ENCODE peak calls at places on chromosomes 11 and 22, in seven cellular contexts. T is RWPE1, V is uterus, X is tibial artery, C is breast epithelium, E is upper lobe of right lung, I is body of pancreas. A is an unnamed sample.

GRCh38 chr11:78228467-78228866 is 39.7 kb downstream of the USP35 start:
- DNase-seq in T (peak), C (no peak), V (no peak), I (no peak), E (no peak), X (no peak), A (no peak)

GRCh38 chr11:58621586-58622262 is 741 bp upstream of the CNTF start:
- DNase-seq in C (no peak), T (no peak), X (no peak), E (no peak), I (no peak), V (no peak), A (no peak)

GRCh38 chr11:113506893-113507292 is 31.7 kb upstream of the DRD2 start:
- DNase-seq in I (no peak), E (no peak), C (no peak), T (no peak), X (no peak), V (no peak), A (no peak)

GRCh38 chr22:38427940-38428339 is 27.1 kb downstream of the KCNJ4 start:
- DNase-seq in E (no peak), C (no peak), I (no peak), X (no peak), T (no peak), V (no peak), A (no peak)

GRCh38 chr11:47108214-47108613 is 68.5 kb downstream of the ARFGAP2 start:
- DNase-seq in X (no peak), C (no peak), V (no peak), T (no peak), E (no peak), I (no peak), A (no peak)

GRCh38 chr11:1130276-1131032 is 27.3 kb upstream of the MUC5AC start:
- DNase-seq in X (peak), E (no peak), V (no peak), I (no peak), T (no peak), C (peak), A (no peak)

GRCh38 chr11:3073029-3073435 is 15.8 kb upstream of the CARS1 start:
- DNase-seq in T (no peak), E (no peak), X (no peak), C (no peak), I (no peak), V (no peak), A (no peak)

GRCh38 chr11:126105748-126106080 is 43.0 kb upstream of the CDON start:
- DNase-seq in V (no peak), X (no peak), T (no peak), C (no peak), E (no peak), I (no peak), A (no peak)

GRCh38 chr22:19687561-19688300 is 26.6 kb upstream of the SEPTIN5 start:
- DNase-seq in V (no peak), E (peak), C (peak), I (no peak), X (no peak), T (no peak), A (no peak)

GRCh38 chr11:58928082-58928574 is 11.2 kb upstream of the GLYATL1 start:
- DNase-seq in V (no peak), X (no peak), E (no peak), I (no peak), T (no peak), C (no peak), A (no peak)

GRCh38 chr11:65305501-65306268 is 9.0 kb upstream of the CDC42EP2 start:
- DNase-seq in I (peak), X (no peak), C (no peak), V (no peak), E (no peak), T (no peak), A (no peak)

GRCh38 chr11:65303542-65303941 is 11.1 kb upstream of the CDC42EP2 start:
- DNase-seq in E (no peak), C (no peak), X (no peak), T (no peak), I (no peak), V (no peak), A (no peak)

GRCh38 chr11:65301491-65302329 is 13.0 kb upstream of the CDC42EP2 start:
- DNase-seq in V (no peak), X (no peak), E (peak), C (no peak), I (no peak), T (no peak), A (no peak)

GRCh38 chr11:65304110-65304509 is 10.6 kb upstream of the CDC42EP2 start:
- DNase-seq in X (no peak), T (no peak), I (no peak), E (no peak), C (no peak), V (no peak), A (no peak)

DNA sequence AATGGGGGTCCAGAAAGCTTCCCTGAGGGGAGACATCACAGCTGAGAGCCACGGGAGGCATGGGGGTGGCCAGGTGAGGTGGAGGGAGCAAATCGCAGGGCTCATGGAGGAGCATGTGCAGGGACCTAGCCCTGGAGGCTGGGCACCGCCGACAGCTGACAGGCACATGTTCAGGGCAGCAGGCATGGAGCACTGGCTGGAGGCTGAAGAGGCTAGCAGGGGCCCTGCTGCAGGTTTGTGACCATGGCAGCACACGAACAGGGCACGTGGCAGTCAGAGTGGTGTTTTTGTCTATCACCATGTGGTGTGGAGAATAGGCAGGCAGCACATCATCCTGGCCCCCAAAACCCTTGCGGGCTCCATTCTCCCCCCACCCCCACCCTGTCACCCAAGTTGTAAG is 10.1 kb upstream of the CDC42EP2 start:
- DNase-seq in T (no peak), V (no peak), C (no peak), I (no peak), E (no peak), X (no peak), A (no peak)
- H3K27ac ChIP-seq in T (peak), V (no peak), C (no peak), I (no peak), E (no peak), X (no peak), A (no peak)

GRCh38 chr22:24324137-24324536 is 53.5 kb downstream of the SPECC1L start:
- DNase-seq in I (no peak), V (no peak), X (no peak), T (no peak), E (no peak), C (no peak), A (no peak)

GRCh38 chr22:24321999-24322398 is 51.4 kb downstream of the SPECC1L start:
- DNase-seq in I (no peak), E (no peak), X (no peak), V (no peak), T (no peak), C (no peak), A (no peak)

GRCh38 chr22:24322522-24322921 is 51.9 kb downstream of the SPECC1L start:
- DNase-seq in V (no peak), X (no peak), C (no peak), T (no peak), E (no peak), I (no peak), A (no peak)

GRCh38 chr22:24323695-24324094 is 53.1 kb downstream of the SPECC1L start:
- DNase-seq in T (no peak), V (no peak), C (no peak), E (no peak), I (no peak), X (no peak), A (no peak)

GRCh38 chr22:24323233-24323632 is 52.6 kb downstream of the SPECC1L start:
- DNase-seq in C (no peak), V (no peak), T (no peak), E (no peak), I (no peak), X (no peak), A (no peak)
- H3K27ac ChIP-seq in C (peak), V (no peak), T (no peak), E (no peak), I (peak), X (no peak), A (no peak)

DNA sequence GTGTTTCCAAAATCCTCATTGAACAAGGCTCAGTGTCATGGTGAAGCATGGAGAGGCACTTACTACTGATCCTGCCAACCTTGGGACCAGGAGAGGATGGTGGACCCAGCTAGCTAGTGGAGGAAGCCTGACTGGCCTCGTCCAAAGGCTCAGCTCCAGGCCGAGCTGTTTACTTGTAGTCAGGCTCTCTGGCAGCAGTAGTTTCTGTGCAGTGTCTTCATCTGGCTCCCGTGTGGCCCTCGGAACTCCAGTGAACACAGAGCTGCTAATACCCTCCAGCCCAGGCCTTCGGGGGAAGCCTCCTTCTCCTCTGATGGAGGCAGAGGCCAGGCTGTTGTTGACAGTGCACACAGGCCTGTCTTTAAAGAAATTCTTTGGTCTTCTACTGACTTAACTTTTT is 18.6 kb downstream of the PPFIBP2 start:
- DNase-seq in C (no peak), T (no peak), X (no peak), I (no peak), E (no peak), V (no peak), A (no peak)
- H3K27ac ChIP-seq in C (no peak), T (no peak), X (no peak), I (no peak), E (no peak), V (no peak), A (no peak)

GRCh38 chr11:130198292-130198691 is 38.7 kb downstream of the ST14 start:
- DNase-seq in T (no peak), I (no peak), E (no peak), X (no peak), V (no peak), C (no peak), A (no peak)

GRCh38 chr11:130192845-130193267 is 33.3 kb downstream of the ST14 start:
- DNase-seq in V (no peak), E (no peak), X (no peak), I (peak), C (no peak), T (no peak), A (no peak)

GRCh38 chr11:130191896-130192295 is 32.3 kb downstream of the ST14 start:
- DNase-seq in X (no peak), T (no peak), C (no peak), E (no peak), I (no peak), V (no peak), A (no peak)

GRCh38 chr11:130197386-130198035 is 37.9 kb downstream of the ST14 start:
- DNase-seq in V (no peak), T (peak), E (no peak), C (no peak), X (no peak), I (no peak), A (peak)

DNA sequence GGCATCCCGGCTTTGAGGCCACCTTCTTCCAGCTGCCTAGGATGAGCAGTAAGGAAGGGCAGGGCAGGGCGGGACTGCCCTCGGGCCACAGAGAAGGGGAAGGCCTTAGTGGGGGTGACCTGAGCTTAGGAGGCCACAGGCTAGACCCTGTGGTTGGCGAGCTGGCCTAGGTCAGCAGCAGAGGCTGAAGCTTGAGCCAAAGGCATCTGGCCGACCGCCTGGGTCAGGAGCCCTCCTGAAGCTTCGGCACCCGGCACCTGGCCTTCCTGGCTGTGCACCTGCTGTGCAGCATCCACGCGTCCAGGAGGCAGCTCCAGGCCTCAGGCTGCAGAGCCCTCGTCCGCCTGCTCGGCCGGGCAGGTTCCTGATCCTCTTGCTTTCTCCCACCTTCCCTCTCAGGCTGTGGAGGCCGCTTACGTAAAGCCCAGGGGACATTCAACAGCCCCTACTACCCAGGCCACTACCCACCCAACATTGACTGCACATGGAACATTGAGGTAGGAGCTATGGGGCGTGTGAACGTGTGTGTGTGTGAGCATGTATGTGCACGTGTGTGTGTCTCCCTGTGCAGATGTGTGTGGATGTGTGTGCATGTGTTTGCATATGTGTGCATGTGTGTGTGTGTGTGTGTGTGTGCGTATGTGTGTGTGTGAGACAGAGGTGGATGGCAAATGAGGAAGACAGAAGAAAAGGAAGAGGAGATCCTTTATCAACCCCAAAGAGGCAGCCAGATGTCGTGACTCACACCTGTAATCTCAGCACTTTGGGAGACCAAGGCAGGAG is 34.9 kb downstream of the ST14 start:
- DNase-seq in X (no peak), T (no peak), I (no peak), E (no peak), C (no peak), V (no peak), A (no peak)
- H3K27ac ChIP-seq in X (no peak), T (no peak), I (no peak), E (no peak), C (no peak), V (no peak), A (no peak)

GRCh38 chr11:95647355-95647754 is 142.2 kb downstream of the FAM76B start:
- DNase-seq in X (peak), I (no peak), V (peak), E (no peak), C (no peak), T (no peak), A (no peak)

GRCh38 chr11:95638501-95638900 is 151.1 kb downstream of the FAM76B start:
- DNase-seq in C (no peak), T (no peak), X (no peak), E (no peak), V (no peak), I (no peak), A (no peak)

GRCh38 chr11:95641506-95641905 is 148.1 kb downstream of the FAM76B start:
- DNase-seq in I (no peak), E (peak), C (no peak), X (peak), V (no peak), T (no peak), A (peak)
- H3K27ac ChIP-seq in I (no peak), E (no peak), C (peak), X (peak), V (no peak), T (no peak), A (no peak)

GRCh38 chr11:75406338-75406777 is 7.0 kb downstream of the RPS3 start:
- DNase-seq in C (no peak), E (no peak), X (no peak), V (no peak), T (no peak), I (no peak), A (no peak)

GRCh38 chr11:75400110-75400865 is 970 bp downstream of the RPS3 start:
- DNase-seq in T (no peak), I (no peak), X (no peak), E (peak), C (no peak), V (no peak), A (no peak)

GRCh38 chr11:75403037-75403436 is 3.7 kb downstream of the RPS3 start:
- DNase-seq in C (no peak), T (no peak), X (no peak), E (no peak), I (no peak), V (no peak), A (no peak)

GRCh38 chr11:75402002-75402773 is 2.9 kb downstream of the RPS3 start:
- DNase-seq in X (no peak), T (no peak), I (no peak), E (no peak), V (no peak), C (no peak), A (no peak)

DNA sequence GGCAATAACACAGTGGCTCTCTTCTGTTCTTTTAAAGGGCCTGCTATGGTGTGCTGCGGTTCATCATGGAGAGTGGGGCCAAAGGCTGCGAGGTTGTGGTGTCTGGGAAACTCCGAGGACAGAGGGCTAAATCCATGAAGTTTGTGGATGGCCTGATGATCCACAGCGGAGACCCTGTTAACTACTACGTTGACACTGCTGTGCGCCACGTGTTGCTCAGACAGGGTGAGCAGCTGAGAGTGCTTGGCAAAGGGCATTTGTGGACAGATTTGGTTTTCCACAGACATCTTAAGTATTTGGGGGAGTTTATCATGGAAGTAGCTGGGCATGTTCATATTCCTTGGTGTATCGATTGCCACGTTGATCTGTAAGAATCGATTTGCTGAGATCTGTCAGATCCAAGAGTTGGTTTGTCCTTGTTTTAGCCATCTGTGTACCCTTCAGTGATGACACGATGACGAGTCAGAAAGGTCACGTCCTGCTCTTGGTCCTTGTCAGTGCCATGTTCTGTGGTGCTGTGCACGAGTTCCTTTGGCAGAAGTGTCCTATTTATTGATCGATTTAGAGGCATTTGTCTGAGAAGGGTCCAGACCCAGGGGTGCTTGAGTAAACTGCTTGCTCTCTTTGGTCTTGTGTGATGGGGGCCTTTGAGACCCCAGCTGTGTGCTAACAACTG is 4.8 kb downstream of the RPS3 start:
- DNase-seq in X (no peak), T (no peak), I (no peak), V (no peak), E (peak), C (no peak), A (no peak)
- H3K27ac ChIP-seq in X (no peak), T (peak), I (no peak), V (no peak), E (no peak), C (no peak), A (peak)

GRCh38 chr11:134250675-134251074 is 2.5 kb downstream of the THYN1 start:
- DNase-seq in C (no peak), E (no peak), V (no peak), X (no peak), I (no peak), T (no peak), A (no peak)
- H3K27ac ChIP-seq in C (no peak), E (no peak), V (no peak), X (no peak), I (no peak), T (no peak), A (no peak)

DNA sequence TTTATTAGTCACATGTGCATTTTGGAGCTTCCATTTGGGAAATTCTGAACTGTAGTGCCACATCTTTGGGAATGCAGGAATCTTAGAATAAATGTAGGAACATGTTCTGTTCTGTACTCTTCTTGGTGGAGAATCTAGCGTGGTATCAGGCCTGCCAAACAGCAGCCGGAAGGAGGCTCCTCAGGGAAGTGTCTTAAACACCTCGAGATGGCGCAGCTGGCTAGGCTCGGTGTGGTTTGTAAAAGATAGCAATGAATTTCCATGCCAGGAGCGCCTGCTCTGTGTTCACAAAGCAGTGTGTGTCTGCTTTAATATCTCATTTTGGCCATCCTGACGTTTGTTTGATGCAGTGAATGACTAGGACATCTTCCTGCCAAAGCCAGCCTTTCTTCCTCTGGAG is 145.1 kb downstream of the ATXN10 start:
- DNase-seq in V (no peak), E (no peak), I (no peak), X (no peak), T (no peak), C (no peak), A (no peak)
- H3K27ac ChIP-seq in V (no peak), E (no peak), I (no peak), X (no peak), T (no peak), C (no peak), A (no peak)